ENCODE peak calls at places on chromosomes 13 and 19, in four cellular contexts. O, N, L and V are unnamed samples.
A peak's percentile ranks its signal among the peaks of the same experiment; 100 is the strongest.

GRCh38 chr13:40640845-40641458 is 25.5 kb downstream of the FOXO1 start:
- DNase-seq in O (no peak), N (no peak), L (no peak), V (no peak)

GRCh38 chr13:72643339-72643989 is 84.0 kb downstream of the MZT1 start:
- DNase-seq in O (peak; percentile 70), N (peak; percentile 18), L (peak; percentile 54), V (no peak)

GRCh38 chr13:21033224-21033855 is 28.0 kb downstream of the LATS2 start:
- DNase-seq in O (peak; percentile 74), N (peak; percentile 35), L (no peak), V (no peak)

GRCh38 chr13:111919826-111920225 is 147.1 kb upstream of the SOX1 start:
- DNase-seq in O (no peak), N (no peak), L (no peak), V (no peak)

GRCh38 chr13:80382576-80382975 is 41.6 kb upstream of the SPRY2 start:
- DNase-seq in O (no peak), N (no peak), L (no peak), V (no peak)

GRCh38 chr19:19405919-19406877 is 723 bp downstream of the GATAD2A start:
- DNase-seq in O (peak; percentile 65), N (peak; percentile 63), L (peak; percentile 62), V (peak; percentile 43)

GRCh38 chr19:20186163-20186562 is 19.1 kb downstream of the ZNF486 start:
- DNase-seq in O (no peak), N (no peak), L (no peak), V (no peak)

GRCh38 chr13:29522044-29522685 is 73.3 kb downstream of the SLC7A1 start:
- DNase-seq in O (no peak), N (no peak), L (peak; percentile 57), V (peak; percentile 65)

GRCh38 chr19:52748336-52748950 is 13.6 kb upstream of the ZNF611 start:
- DNase-seq in O (no peak), N (no peak), L (peak; percentile 41), V (peak; percentile 39)

GRCh38 chr19:33879818-33880575 is 83.3 kb downstream of the KCTD15 start:
- DNase-seq in O (no peak), N (peak; percentile 29), L (no peak), V (no peak)

GRCh38 chr13:43804461-43805070 is 17.8 kb upstream of the ENOX1 start:
- DNase-seq in O (no peak), N (no peak), L (peak; percentile 83), V (no peak)

GRCh38 chr13:18948012-18948663 is 233.5 kb downstream of the TUBA3C start:
- DNase-seq in O (no peak), N (no peak), L (no peak), V (no peak)

GRCh38 chr19:6752257-6753177 is 13.0 kb downstream of the TRIP10 start:
- DNase-seq in O (peak; percentile 34), N (no peak), L (no peak), V (no peak)

GRCh38 chr13:74077847-74078246 is 56.4 kb downstream of the KLF12 start:
- DNase-seq in O (no peak), N (no peak), L (no peak), V (no peak)

GRCh38 chr13:46527237-46527636 is 25.7 kb upstream of the LRCH1 start:
- DNase-seq in O (no peak), N (no peak), L (no peak), V (no peak)

GRCh38 chr13:49098771-49099512 is 121.2 kb upstream of the MLNR start:
- DNase-seq in O (no peak), N (no peak), L (no peak), V (no peak)

GRCh38 chr19:39873385-39873784 is 27.2 kb upstream of the FBL start:
- DNase-seq in O (no peak), N (no peak), L (no peak), V (no peak)

GRCh38 chr19:45071969-45072790 is 4.1 kb downstream of the ZNF296 start:
- DNase-seq in O (no peak), N (no peak), L (no peak), V (no peak)

GRCh38 chr13:82298110-82298509 is 1584.2 kb downstream of the SLITRK1 start:
- DNase-seq in O (no peak), N (no peak), L (no peak), V (no peak)

GRCh38 chr13:104993708-104994107 is 1541.8 kb downstream of the EFNB2 start:
- DNase-seq in O (no peak), N (no peak), L (no peak), V (no peak)

GRCh38 chr19:3348042-3348441 is 18.3 kb upstream of the NFIC start:
- DNase-seq in O (no peak), N (no peak), L (no peak), V (no peak)

GRCh38 chr13:33230178-33230881 is 55.2 kb downstream of the STARD13 start:
- DNase-seq in O (no peak), N (no peak), L (peak; percentile 80), V (no peak)
- H3K4me1 ChIP-seq in O (peaks cover 35% of the 10 kb centered on the region), N (peaks cover 71% of the 10 kb centered on the region), L (peaks cover 52% of the 10 kb centered on the region), V (peaks cover 12% of the 10 kb centered on the region)

DNA sequence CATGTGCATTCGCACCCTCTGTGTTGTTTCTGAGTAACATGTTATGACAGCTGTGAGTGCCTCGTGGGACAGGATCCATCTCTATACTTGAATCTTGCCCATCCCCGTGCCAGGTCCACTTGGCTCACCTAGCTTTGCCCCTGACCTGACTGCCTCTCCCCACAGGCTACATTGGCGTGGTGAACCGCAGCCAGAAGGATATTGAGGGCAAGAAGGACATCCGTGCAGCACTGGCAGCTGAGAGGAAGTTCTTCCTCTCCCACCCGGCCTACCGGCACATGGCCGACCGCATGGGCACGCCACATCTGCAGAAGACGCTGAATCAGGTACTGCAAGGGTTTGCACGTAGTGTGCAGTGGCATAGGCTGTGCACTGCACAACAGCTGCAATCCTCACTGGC is 53.2 kb downstream of the TMED1 start:
- DNase-seq in O (no peak), N (peak; percentile 32), L (no peak), V (no peak)
- H3K4me1 ChIP-seq in O (no peaks in the 10 kb centered on the region), N (peaks cover 16% of the 10 kb centered on the region), L (no peaks in the 10 kb centered on the region), V (no peaks in the 10 kb centered on the region)

GRCh38 chr19:48252625-48253024 is 3.1 kb downstream of the CARD8 start:
- DNase-seq in O (no peak), N (no peak), L (no peak), V (no peak)

GRCh38 chr19:48248081-48248833 is 7.5 kb downstream of the CARD8 start:
- DNase-seq in O (no peak), N (no peak), L (no peak), V (no peak)

GRCh38 chr19:48249502-48250014 is 6.2 kb downstream of the CARD8 start:
- DNase-seq in O (peak; percentile 35), N (peak; percentile 69), L (peak; percentile 98), V (peak; percentile 49)

GRCh38 chr19:48247212-48247611 is 8.5 kb downstream of the CARD8 start:
- DNase-seq in O (no peak), N (no peak), L (no peak), V (no peak)

GRCh38 chr19:48250290-48251025 is 5.3 kb downstream of the CARD8 start:
- DNase-seq in O (no peak), N (no peak), L (no peak), V (no peak)
- H3K4me1 ChIP-seq in O (peaks cover 28% of the 10 kb centered on the region), N (peaks cover 32% of the 10 kb centered on the region), L (peaks cover 71% of the 10 kb centered on the region), V (no peaks in the 10 kb centered on the region)

GRCh38 chr19:10593148-10593547 is 6.0 kb upstream of the AP1M2 start:
- DNase-seq in O (no peak), N (no peak), L (no peak), V (no peak)

DNA sequence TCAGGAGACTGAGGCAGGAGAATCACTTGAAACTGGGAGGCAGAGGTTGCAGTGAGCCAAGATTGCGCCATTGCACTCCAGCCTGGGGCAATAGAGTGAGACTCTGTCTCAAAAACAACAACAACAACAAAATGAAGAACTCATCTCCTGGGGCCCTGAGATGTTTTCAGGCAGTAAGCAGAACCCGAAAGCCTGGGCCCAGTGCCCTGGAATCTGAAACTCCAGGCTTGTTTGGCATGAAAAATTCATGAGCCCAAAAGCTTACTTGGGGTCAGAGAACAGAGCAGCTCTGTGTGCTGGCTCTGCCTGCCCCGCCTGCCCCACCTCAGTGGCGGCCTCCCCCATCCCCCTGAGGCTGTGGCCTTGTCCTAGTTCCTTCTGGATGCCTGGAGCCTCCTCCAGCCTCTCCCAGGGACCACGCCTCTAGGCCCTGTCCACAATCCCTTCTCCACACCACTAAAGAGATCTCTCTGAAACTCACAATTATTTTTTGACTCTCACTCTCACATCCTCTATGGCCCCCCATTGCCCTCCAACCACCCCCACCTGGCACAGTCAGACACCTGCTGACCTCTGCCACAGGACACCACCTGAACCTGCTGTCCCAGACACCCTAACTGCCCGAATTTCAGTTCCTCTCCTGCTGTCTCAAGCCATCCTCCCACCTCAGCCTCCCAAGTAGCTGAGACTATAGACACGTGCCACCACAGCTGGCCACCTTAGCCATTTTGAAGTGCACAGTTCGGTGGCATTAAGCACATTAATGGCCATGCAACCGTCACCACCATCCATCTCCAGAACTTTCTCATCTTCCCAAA is 6.9 kb upstream of the AP1M2 start:
- DNase-seq in O (no peak), N (no peak), L (no peak), V (no peak)
- H3K4me1 ChIP-seq in O (peaks cover 9% of the 10 kb centered on the region), N (peaks cover 11% of the 10 kb centered on the region), L (no peaks in the 10 kb centered on the region), V (no peaks in the 10 kb centered on the region)

GRCh38 chr13:100497394-100497793 is 91.2 kb downstream of the GGACT start:
- DNase-seq in O (no peak), N (no peak), L (no peak), V (no peak)

GRCh38 chr13:100491164-100491847 is 97.3 kb downstream of the GGACT start:
- DNase-seq in O (peak; percentile 21), N (peak; percentile 34), L (no peak), V (peak; percentile 60)

GRCh38 chr13:100493418-100493817 is 95.2 kb downstream of the GGACT start:
- DNase-seq in O (no peak), N (no peak), L (no peak), V (no peak)

GRCh38 chr13:100490692-100491091 is 97.9 kb downstream of the GGACT start:
- DNase-seq in O (no peak), N (no peak), L (no peak), V (no peak)

DNA sequence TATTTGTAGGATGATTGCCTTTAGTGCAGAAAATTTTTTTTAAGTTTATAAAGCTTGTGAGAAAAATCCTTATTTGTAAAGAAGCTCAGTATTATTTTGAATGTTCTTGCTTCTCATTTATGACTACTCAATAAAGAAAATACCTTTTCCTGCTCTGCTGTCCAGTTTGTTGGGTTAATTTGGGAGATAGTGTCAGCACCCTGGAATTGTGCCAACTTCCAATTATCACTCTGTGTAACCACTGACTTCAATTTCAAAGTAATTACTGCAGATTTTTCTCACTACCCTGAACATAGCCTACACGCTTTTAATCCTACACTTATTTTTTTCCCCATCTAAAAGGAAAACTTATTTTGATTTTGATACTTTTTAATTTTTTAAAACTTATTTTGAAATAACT is 93.1 kb downstream of the GGACT start:
- DNase-seq in O (no peak), N (no peak), L (no peak), V (no peak)
- H3K4me1 ChIP-seq in O (peaks cover 20% of the 10 kb centered on the region), N (peaks cover 6% of the 10 kb centered on the region), L (peaks cover 17% of the 10 kb centered on the region), V (no peaks in the 10 kb centered on the region)

DNA sequence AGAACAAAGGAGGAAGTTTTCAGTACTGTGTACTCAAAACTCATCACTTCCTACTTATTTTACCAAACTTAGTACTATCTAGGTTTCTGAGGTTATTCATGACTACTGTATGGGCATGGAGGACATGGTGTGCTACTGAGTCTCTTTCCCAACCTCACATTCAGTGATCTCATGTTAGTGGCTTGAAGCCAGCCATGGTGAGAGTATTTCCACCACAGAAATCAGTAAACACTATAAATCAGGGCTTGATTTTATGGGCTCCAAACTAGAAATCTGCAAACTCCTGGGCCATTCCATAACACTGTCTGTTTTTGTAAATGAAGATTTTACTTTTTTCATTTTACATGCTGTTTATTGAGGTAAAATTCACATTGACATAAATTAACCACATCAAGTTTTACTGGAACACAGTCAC is 19.7 kb downstream of the MED26 start:
- DNase-seq in O (no peak), N (no peak), L (no peak), V (peak; percentile 93)
- H3K4me1 ChIP-seq in O (peaks cover 57% of the 10 kb centered on the region), N (peaks cover 62% of the 10 kb centered on the region), L (peaks cover 23% of the 10 kb centered on the region), V (peaks cover 18% of the 10 kb centered on the region)